ENCODE peak calls at places on chromosomes 11 and 22, in nine cellular contexts. I, A, Q, S, V, F, Y, G and Z are unnamed samples.

GRCh38 chr11:17544181-17544622 is at the start of gene USH1C:
- DNase-seq in Q (peak), F (peak), S (peak), A (no peak), G (no peak), I (peak), Y (peak), V (no peak), Z (no peak)

GRCh38 chr11:103803062-103803461 is 233.4 kb upstream of the DDI1 start:
- DNase-seq in G (peak), S (no peak), Y (no peak), A (no peak), F (no peak), V (peak), Q (no peak), I (no peak), Z (no peak)

GRCh38 chr11:73814812-73815211 is 27.1 kb downstream of the MRPL48 start:
- DNase-seq in Y (no peak), I (no peak), S (no peak), Q (no peak), V (no peak), F (no peak), G (no peak), A (no peak), Z (no peak)

GRCh38 chr11:11020747-11021149 is 162.9 kb upstream of the ZBED5 start:
- DNase-seq in F (peak), S (no peak), Y (no peak), Q (no peak), G (no peak), V (no peak), I (peak), A (no peak), Z (no peak)

GRCh38 chr22:37514526-37515051 is 4.6 kb downstream of the CARD10 start:
- DNase-seq in F (no peak), G (no peak), Y (no peak), Q (peak), A (no peak), I (no peak), V (no peak), S (no peak), Z (no peak)

GRCh38 chr22:32407936-32408335 is 4.1 kb downstream of the RTCB start:
- DNase-seq in S (no peak), G (no peak), Y (no peak), Q (no peak), F (no peak), I (no peak), A (no peak), V (no peak), Z (no peak)

GRCh38 chr22:27961680-27962079 is 42.6 kb upstream of the PITPNB start:
- DNase-seq in Q (no peak), V (no peak), Y (no peak), A (no peak), S (no peak), G (no peak), F (no peak), I (no peak), Z (no peak)

GRCh38 chr22:43018615-43019014 is 3.7 kb upstream of the PACSIN2 start:
- DNase-seq in G (no peak), A (no peak), F (no peak), S (no peak), I (no peak), V (no peak), Y (no peak), Q (no peak), Z (no peak)

GRCh38 chr22:27502327-27502726 is 299.2 kb downstream of the MN1 start:
- DNase-seq in V (no peak), S (no peak), G (no peak), Q (no peak), I (no peak), A (no peak), F (no peak), Y (no peak), Z (no peak)

GRCh38 chr22:47996446-47996857 is 1234.0 kb downstream of the TBC1D22A start:
- DNase-seq in I (no peak), A (no peak), Y (no peak), V (no peak), Q (no peak), S (no peak), F (no peak), G (no peak), Z (no peak)

GRCh38 chr22:48103126-48103875 is 1340.9 kb downstream of the TBC1D22A start:
- DNase-seq in G (no peak), V (no peak), Y (no peak), A (no peak), I (no peak), Q (no peak), F (no peak), S (no peak), Z (no peak)

GRCh38 chr11:1054143-1055108 is 17.9 kb upstream of the MUC6 start:
- DNase-seq in V (no peak), G (peak), F (peak), A (peak), Q (peak), S (peak), I (no peak), Y (no peak), Z (no peak)

GRCh38 chr11:79129702-79130101 is 311.1 kb downstream of the TENM4 start:
- DNase-seq in Y (no peak), F (no peak), G (no peak), I (no peak), A (no peak), Q (no peak), S (no peak), V (no peak), Z (no peak)

GRCh38 chr11:114774599-114775365 is 96.5 kb downstream of the NXPE2 start:
- DNase-seq in I (peak), F (peak), G (peak), A (no peak), Y (no peak), S (peak), Q (no peak), V (peak), Z (peak)

GRCh38 chr22:23840026-23840425 is 1.2 kb upstream of the DERL3 start:
- DNase-seq in G (no peak), F (no peak), I (no peak), A (no peak), V (no peak), Y (no peak), S (no peak), Q (no peak), Z (no peak)

GRCh38 chr11:17762309-17762974 is 27.9 kb downstream of the KCNC1 start:
- DNase-seq in I (no peak), F (no peak), V (no peak), A (no peak), Q (no peak), S (no peak), G (no peak), Y (no peak), Z (peak)

GRCh38 chr22:21931056-21931455 is 21.6 kb downstream of the PPM1F start:
- DNase-seq in I (no peak), G (no peak), V (no peak), Q (no peak), A (no peak), F (no peak), Y (no peak), S (no peak), Z (no peak)

GRCh38 chr11:45665933-45666647 is 668 bp upstream of the CHST1 start:
- DNase-seq in G (no peak), F (peak), Y (no peak), S (no peak), A (peak), V (no peak), I (no peak), Q (peak), Z (no peak)

GRCh38 chr11:115674176-115674575 is 170.0 kb upstream of the CADM1 start:
- DNase-seq in I (no peak), V (no peak), Y (no peak), Q (no peak), A (peak), G (peak), S (no peak), F (no peak), Z (no peak)

GRCh38 chr11:133845413-133845812 is at the start of gene SPATA19:
- DNase-seq in S (no peak), F (no peak), G (no peak), A (no peak), Y (no peak), I (no peak), Q (no peak), V (no peak), Z (no peak)

GRCh38 chr11:12625438-12626071 is 48.7 kb upstream of the TEAD1 start:
- DNase-seq in A (no peak), S (no peak), F (peak), I (no peak), Q (no peak), V (peak), G (peak), Y (no peak), Z (peak)

DNA sequence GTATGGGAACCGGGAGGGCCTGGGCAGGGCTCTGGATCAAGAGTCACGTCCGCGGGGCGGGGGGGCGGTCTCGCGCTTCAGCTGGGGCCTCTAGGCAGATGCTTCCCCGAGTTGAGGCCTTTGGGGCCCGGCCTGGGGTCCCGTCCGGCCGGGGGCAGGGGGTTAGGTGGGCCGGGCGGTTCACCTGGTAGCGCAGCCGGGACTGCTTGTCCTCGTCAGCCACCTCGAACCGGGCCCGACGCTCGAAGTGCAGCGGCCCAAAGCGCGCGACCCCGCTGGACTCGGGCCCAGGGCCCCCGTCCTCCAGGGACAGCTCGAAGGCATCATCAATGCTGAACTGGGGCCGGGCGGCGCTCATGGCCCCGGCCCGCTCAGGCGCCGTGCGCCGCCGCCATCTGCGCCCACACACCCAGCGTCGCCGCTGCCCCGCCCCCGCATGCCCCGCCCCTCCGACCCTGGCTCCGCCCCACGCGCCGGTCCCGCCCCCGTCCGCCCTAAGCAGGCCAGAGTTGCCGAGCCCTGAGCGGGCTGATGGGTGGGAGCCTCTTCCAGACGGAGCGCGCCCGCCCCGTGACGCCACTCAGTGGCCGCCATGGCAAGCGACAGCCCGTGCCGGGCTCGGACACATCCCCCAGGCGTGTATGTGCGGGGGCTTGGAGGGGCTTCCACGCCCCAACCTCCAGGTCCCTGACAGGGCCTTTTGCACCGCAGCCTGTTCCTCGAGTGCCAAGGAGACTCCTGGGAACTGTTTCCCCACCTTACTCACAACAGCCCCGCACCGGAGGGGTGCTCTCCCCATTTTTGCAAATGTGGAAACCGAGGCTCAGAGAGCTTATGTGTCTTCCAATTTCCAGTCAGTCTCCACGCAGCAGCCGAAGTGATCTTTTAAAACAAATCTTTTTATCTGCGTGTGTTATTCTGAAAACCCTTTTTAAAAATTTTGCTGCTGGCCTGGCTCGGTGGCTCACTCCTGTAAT is at the start of gene TMEM134:
- DNase-seq in A (peak), I (peak), V (peak), S (peak), Q (peak), F (peak), Y (peak), G (peak), Z (peak)
- TF ChIP-seq CTCF in A (peak), I (peak), V (peak), S (no peak), Q (peak), F (peak), Y (peak), G (peak), Z (peak)

GRCh38 chr11:9759519-9760179 is 95.8 kb downstream of the SWAP70 start:
- DNase-seq in S (no peak), Q (peak), F (peak), I (no peak), G (peak), V (peak), A (peak), Y (peak), Z (peak)

GRCh38 chr11:9757809-9758675 is 94.2 kb downstream of the SWAP70 start:
- DNase-seq in A (peak), F (peak), Y (peak), Q (peak), S (peak), I (peak), G (peak), V (peak), Z (peak)

GRCh38 chr11:9760180-9760550 is 96.3 kb downstream of the SWAP70 start:
- DNase-seq in G (peak), V (peak), Y (peak), S (no peak), F (no peak), I (no peak), Q (peak), A (peak), Z (peak)

GRCh38 chr11:9756878-9757277 is 93.0 kb downstream of the SWAP70 start:
- DNase-seq in Y (no peak), S (no peak), Q (no peak), I (no peak), A (no peak), F (no peak), G (no peak), V (no peak), Z (no peak)

DNA sequence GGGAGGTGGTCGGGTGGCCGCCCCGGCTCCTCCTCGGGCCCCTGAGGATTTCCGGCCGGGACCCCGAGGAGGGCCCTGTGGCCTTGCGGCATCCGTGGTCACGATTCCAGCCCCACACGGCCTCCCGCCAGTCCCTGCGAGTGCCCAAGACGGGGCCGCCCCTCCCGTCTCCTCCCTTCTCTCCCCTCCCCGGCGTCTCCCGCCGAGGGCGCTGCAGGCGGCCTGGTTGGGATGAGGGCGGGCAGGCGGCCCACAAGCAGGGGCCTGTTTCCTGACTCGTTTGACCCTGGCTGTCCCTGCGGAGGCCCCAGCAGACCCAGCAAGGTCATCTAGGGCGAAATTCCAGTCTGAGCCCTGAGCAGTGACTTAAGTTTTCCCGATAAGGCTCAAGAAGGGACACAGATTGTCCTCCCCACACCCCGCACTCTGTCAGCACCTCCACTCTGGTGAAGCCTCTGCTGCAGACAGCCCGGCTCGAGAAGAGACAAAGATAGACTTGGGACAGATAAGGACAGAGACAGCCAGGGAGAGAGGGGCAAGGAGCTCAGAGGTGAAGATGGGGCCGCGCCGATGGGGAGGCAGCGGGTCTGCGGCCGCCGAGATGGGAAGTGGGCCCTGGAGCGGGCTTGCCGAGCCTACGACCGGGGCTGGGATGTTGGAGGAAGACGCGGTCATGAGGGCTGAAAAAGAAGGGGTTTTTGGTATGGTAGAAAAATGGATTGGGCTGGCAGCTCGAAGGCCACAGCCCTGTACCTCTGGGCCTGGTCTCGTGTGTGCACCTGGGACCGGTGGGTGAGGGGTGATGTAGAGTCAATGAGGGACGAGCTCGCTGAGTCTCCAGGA is 95.0 kb downstream of the SWAP70 start:
- DNase-seq in Q (peak), A (peak), F (peak), G (peak), I (peak), V (peak), Y (peak), S (no peak), Z (peak)
- TF ChIP-seq CTCF in Q (peak), A (no peak), F (no peak), G (peak), I (peak), V (peak), Y (peak), S (no peak), Z (no peak)

DNA sequence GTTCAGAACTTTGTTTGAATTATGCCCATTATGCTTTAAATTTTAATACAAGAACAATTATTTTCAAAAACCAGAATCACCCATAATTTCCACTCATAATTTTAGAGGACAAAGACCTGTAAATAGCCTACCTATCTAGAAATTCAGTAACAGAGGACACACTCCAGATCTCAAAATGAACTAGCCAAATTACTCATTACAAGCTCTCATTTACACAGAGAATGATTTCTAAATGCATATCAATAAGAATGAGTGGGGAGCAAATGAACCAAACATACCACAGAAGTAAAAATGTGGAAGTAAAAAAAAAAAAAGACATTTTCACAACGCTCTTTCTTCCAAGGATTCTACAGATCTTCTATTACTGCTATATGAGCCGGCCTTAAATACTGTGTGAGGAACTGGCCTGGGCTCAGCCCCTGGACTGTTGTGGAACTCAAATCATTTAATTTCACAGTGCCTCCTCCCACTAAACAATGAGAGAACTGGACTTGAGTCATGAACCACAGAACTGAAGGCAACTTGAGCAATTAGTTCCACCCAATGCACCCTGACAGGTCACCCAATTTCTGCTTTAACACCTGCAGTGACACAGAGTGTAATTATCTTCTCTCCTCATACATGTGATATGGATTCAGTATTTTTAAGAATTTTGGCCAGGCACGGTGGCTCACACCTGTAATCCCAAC is 8.0 kb downstream of the MRTFA start:
- DNase-seq in I (no peak), S (no peak), F (no peak), Y (no peak), A (no peak), V (peak), G (peak), Q (no peak), Z (peak)
- TF ChIP-seq CTCF in I (no peak), S (no peak), F (no peak), Y (no peak), A (no peak), V (no peak), G (no peak), Q (no peak), Z (no peak)

GRCh38 chr11:44067266-44067665 is 1.2 kb downstream of the ACCS start:
- DNase-seq in V (no peak), I (no peak), G (no peak), F (no peak), Y (no peak), S (no peak), A (no peak), Q (no peak), Z (no peak)

GRCh38 chr11:44066732-44067131 is 662 bp downstream of the ACCS start:
- DNase-seq in F (peak), I (no peak), S (no peak), V (peak), A (peak), Q (no peak), Y (no peak), G (peak), Z (peak)

GRCh38 chr11:44072757-44073658 is 6.9 kb downstream of the ACCS start:
- DNase-seq in S (no peak), Q (no peak), V (no peak), A (no peak), Y (no peak), F (no peak), G (no peak), I (no peak), Z (no peak)

GRCh38 chr11:44068180-44068579 is 2.1 kb downstream of the ACCS start:
- DNase-seq in I (no peak), G (no peak), V (no peak), A (no peak), F (no peak), Y (no peak), Q (no peak), S (no peak), Z (no peak)

GRCh38 chr11:44071157-44071556 is 5.1 kb downstream of the ACCS start:
- DNase-seq in G (no peak), S (peak), V (no peak), Q (no peak), A (no peak), I (no peak), Y (no peak), F (no peak), Z (no peak)
- TF ChIP-seq CTCF in G (no peak), S (peak), V (no peak), Q (no peak), A (no peak), I (no peak), Y (no peak), F (no peak), Z (no peak)

DNA sequence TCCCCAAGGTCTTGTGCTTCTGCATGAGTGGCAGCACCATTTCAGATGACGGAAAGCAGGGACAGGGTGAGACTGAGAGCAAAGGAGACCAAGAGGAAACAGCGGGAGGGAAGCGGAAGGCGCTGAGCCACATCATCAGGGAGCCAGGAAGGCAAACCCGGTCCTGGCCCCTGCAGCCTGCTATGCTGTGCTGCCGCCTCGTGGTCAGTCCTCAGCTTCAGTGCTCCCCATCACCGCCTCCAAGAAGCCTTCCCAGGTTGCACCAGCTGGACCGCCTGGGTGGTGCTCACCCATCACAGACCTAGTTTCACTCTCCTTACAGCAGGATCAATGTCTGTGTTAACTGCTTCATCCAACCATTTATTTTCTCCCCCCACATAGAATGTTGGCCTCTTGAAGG is 73.0 kb upstream of the PHF21B start:
- DNase-seq in G (no peak), Y (no peak), Q (no peak), F (peak), V (no peak), I (no peak), S (peak), A (no peak), Z (peak)
- TF ChIP-seq CTCF in G (peak), Y (peak), Q (no peak), F (peak), V (peak), I (peak), S (peak), A (no peak), Z (peak)

DNA sequence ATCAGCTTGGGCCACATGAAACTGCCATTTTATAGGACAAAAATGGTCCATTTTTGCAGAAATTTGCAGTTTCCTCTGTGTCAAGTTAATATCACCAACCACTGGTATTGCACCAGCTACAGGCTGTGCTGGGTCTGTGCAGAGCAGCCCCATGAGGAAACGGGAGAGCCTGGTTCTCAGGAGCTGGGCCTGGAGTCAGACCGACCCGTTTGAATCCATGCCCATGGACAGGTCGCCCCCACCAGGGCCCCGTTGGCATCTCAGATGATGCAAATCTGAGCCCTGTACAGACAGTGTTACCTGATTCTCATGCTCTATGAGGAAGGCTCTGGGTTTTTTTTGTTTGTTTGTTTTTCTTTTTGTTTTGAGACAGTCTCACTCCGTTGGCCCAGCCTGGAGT is 9.8 kb upstream of the SEC14L6 start:
- DNase-seq in F (peak), Y (no peak), I (no peak), A (no peak), Q (no peak), S (no peak), V (no peak), G (no peak), Z (no peak)
- TF ChIP-seq CTCF in F (peak), Y (no peak), I (no peak), A (no peak), Q (no peak), S (no peak), V (no peak), G (no peak), Z (no peak)

GRCh38 chr11:43681543-43681942 is 1.0 kb downstream of the HSD17B12 start:
- DNase-seq in G (peak), V (peak), S (no peak), Y (no peak), I (peak), A (no peak), Q (no peak), F (peak), Z (peak)
- TF ChIP-seq CTCF in G (no peak), V (no peak), S (no peak), Y (no peak), I (no peak), A (no peak), Q (no peak), F (no peak), Z (no peak)